ENCODE peak calls at places on chromosomes 11 and 22, in four cellular contexts. G, B, E and L are unnamed samples.

GRCh38 chr22:25113316-25113721 is 86.3 kb upstream of the CRYBB3 start:
- DNase-seq in E (peak), B (no peak), G (no peak), L (no peak)

GRCh38 chr11:44484211-44484610 is 81.3 kb upstream of the CD82 start:
- DNase-seq in G (peak), E (no peak), B (no peak), L (no peak)

GRCh38 chr22:19776433-19777031 is 16.0 kb downstream of the TBX1 start:
- DNase-seq in G (no peak), E (no peak), B (no peak), L (no peak)

GRCh38 chr22:45131749-45132148 is 32.0 kb upstream of the NUP50 start:
- DNase-seq in G (peak), B (no peak), E (no peak), L (no peak)

GRCh38 chr22:29936186-29936585 is 53.2 kb downstream of the MTMR3 start:
- DNase-seq in G (no peak), B (no peak), E (no peak), L (no peak)

GRCh38 chr11:103332409-103332808 is 223.2 kb downstream of the DYNC2H1 start:
- DNase-seq in G (no peak), B (no peak), E (no peak), L (no peak)

GRCh38 chr11:16001899-16002426 is 354.4 kb downstream of the SOX6 start:
- DNase-seq in B (no peak), G (no peak), E (peak), L (no peak)

GRCh38 chr11:47002366-47002765 is 65.8 kb downstream of the CSTPP1 start:
- DNase-seq in E (no peak), G (no peak), B (no peak), L (no peak)

GRCh38 chr22:20890975-20891374 is 26.2 kb upstream of the CRKL start:
- DNase-seq in E (no peak), B (no peak), G (no peak), L (no peak)

GRCh38 chr11:74506823-74507222 is 13.3 kb upstream of the LIPT2 start:
- DNase-seq in G (no peak), E (no peak), B (no peak), L (no peak)

DNA sequence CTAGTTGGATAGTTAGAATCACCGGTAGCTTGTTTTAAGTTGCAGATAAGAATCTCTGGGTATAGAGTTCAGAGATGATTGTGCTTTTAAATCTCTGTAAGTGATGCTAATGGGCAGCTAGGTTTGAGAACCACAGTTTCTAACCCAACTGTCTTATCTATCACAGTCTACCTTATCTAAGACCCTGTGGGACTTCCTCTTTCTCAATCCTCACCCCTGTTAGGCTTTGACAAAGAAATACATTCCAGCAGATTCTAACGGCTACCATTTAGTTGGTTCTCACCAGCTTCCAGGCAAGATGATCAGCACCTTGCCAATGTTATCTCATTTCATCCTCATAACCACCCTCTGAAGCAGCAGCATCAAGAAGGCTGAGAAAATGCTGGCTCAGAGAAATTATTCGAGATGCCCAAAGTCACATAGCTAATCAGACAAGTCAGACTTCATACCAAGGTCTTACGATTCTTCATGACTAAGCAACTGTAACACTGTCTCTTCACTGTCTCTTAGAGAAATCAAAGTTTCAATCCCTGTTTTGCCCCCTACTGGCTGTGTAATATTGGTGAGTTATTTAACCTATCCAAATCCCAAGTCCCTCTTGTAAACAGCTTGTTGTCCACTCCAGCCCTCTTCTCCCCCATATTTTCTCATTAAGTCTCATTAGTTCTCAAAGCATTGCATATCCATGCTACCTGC is 192.4 kb upstream of the API5 start:
- DNase-seq in B (no peak), G (no peak), E (no peak), L (no peak)
- TF ChIP-seq CTCF in B (no peak), G (no peak), E (no peak), L (no peak)

DNA sequence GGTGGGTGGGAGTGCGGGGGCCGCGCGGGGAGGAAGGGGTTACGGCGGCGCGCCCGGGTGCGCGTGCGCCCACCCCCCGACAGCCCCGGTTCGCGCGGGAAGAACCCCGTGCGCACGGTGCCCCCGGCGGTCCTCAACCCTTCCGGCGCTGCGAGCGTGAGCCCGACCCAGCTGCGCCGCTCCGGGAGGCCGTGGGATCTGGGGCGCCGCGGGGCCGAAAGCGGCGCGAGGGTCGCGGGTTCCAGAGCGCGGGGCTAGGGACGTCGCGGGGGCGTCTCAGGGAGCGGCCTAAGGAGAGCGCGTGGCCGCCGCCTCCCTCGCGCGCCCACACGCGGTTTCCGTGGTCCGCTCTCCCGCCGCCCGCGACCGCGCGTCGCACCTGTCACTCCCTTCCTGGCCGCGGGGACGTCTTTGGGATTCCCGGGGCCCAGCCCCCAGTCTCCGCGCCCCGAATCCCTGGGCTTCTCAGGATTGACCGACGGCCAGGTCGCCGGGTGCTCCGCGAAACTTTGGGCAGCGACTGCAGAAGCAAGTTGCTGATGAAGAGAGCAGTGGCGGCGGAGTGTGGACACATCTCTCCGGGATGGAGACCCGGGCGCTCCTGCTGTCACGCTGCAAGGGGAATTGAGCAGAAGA is 582 bp downstream of the SREBF2 start:
- DNase-seq in G (peak), E (peak), B (peak), L (peak)
- TF ChIP-seq CTCF in G (no peak), E (no peak), B (no peak), L (no peak)

GRCh38 chr11:124150684-124151083 is 32.5 kb upstream of the OR10D3 start:
- DNase-seq in G (no peak), B (no peak), E (no peak), L (no peak)

DNA sequence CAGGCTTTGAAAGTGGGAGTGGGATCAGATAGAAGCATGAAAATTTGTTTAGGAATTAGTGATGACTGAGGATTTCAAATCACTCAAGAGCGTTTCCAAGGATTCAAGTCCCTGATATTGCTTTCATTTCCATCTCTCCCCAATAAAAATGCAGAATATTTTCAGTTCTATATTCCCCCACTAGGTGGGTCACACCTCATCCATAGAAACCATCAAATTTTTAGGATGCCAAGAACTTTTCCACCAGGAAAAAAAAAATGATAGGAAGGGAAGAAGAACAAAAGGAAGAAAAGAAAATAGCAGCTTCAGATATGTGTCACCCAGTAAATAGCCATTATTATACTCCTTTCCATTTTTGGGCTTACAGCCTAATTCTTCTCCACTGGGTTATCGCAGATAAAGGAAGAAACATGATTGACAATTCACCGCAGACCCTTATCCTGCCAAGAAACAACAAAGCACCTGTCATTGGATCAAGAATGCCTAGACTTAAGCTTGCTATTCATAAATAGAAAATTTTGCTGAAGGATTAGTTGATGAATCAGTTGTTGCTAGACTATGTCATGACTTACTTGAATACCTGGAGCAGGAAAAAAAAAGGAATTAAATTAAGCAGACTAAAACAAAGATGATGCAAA is 30.3 kb upstream of the OR10D3 start:
- DNase-seq in B (no peak), G (no peak), E (no peak), L (no peak)
- TF ChIP-seq CTCF in B (no peak), G (no peak), E (no peak), L (no peak)

DNA sequence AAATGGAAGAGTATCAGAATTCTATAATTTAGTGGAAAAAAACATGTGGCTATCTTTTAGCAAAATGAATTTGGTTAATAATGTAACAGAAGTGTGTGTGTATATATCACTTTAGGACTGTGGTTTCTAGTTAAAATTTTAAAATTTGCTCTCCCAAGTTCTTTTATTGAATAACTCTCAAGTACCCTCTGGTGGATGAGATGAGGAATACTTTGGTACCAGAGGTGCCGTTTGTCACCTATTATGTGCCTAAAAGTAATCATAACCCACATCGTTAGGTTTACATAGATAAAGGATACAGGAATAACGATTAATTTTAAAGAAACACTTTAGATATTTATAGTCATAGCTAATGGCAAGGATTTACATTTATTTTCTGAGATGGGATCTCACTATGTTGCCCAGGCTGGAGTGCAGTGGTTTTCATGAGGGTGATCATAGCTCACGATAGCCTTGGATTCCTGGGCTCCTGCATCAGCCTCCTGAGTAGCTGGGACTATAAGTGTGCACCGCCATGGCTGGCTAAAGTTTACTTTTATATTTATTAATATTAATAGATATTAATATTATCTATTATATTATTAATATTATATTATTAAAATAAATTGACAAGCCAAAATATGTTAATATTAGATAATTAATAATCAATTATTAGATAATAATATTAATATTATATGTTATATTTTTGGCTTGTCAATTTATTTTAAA is 66.7 kb upstream of the CAPRIN1 start:
- DNase-seq in E (no peak), G (no peak), B (no peak), L (no peak)
- TF ChIP-seq CTCF in E (no peak), G (peak), B (no peak), L (peak)

DNA sequence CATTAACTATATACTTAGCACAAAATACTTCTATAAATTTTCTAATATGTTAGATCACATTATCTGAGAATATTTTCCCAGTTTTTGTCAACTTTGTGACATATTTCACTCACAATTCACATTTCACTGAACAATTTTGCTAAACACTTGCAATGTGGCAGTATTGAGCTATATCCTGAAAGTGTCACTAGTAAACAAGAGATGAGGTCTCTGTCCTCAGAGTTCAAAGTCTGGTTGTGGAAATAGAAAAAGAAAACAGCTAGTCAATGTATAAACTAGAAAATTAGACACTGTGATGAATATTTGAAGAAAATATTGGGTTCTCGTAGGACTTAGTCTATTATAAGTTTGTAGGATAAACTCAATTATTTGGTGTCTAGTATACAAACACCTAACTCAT is 87.4 kb upstream of the CHORDC1 start:
- DNase-seq in G (no peak), B (no peak), E (no peak), L (no peak)
- TF ChIP-seq CTCF in G (peak), B (no peak), E (no peak), L (no peak)

GRCh38 chr11:65558785-65559509 is 788 bp upstream of the LTBP3 start:
- DNase-seq in E (peak), G (peak), B (no peak), L (no peak)
- TF ChIP-seq CTCF in E (no peak), G (no peak), B (no peak), L (no peak)

GRCh38 chr11:95788921-95789505 is 569 bp downstream of the FAM76B start:
- DNase-seq in E (no peak), G (peak), B (peak), L (peak)
- TF ChIP-seq CTCF in E (no peak), G (no peak), B (no peak), L (peak)

DNA sequence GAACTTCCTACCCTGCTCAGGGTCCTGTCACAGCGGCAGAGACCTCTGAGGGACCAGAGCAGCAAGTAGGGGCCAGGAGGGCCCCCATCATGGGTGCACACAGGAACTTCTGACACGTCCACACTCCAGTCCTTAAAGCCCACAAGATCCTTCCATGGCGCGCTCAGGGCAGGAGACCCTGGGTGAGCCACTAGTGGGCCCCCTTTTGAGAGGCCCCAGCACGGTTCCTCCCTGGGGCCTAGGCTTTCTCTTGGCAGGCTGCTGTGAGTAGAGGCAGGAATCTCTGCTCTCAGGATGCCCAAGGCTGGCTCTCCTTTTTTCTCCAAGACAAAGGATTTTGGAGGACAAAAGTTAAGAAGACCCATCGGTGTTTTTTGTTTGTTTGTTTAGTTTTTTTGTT is 22.4 kb downstream of the RPS6KA4 start:
- DNase-seq in B (no peak), G (no peak), E (no peak), L (no peak)
- TF ChIP-seq CTCF in B (no peak), G (no peak), E (no peak), L (no peak)

GRCh38 chr11:29963068-29963467 is 53.8 kb downstream of the KCNA4 start:
- DNase-seq in G (no peak), B (no peak), E (no peak), L (no peak)
- TF ChIP-seq CTCF in G (no peak), B (no peak), E (no peak), L (no peak)

GRCh38 chr11:17734418-17734911 is at the start of gene KCNC1:
- DNase-seq in B (no peak), G (no peak), E (no peak), L (no peak)
- TF ChIP-seq CTCF in B (no peak), G (no peak), E (no peak), L (no peak)